ENCODE peak calls at places on chromosome 5, in four cellular contexts. Z, O, D and F are unnamed samples.

GRCh38 chr5:139794067-139794846 is 1.4 kb upstream of the PSD2 start:
- DNase-seq in Z (no peak), D (no peak), O (no peak), F (no peak)

GRCh38 chr5:153525536-153525935 is 35.1 kb downstream of the GRIA1 start:
- DNase-seq in D (no peak), Z (no peak), O (no peak), F (no peak)

GRCh38 chr5:1421521-1422341 is 23.5 kb downstream of the SLC6A3 start:
- DNase-seq in Z (no peak), O (no peak), D (no peak), F (no peak)

GRCh38 chr5:6603643-6604042 is 29.2 kb downstream of the NSUN2 start:
- DNase-seq in Z (no peak), D (no peak), O (peak; percentile 33), F (no peak)

GRCh38 chr5:1321576-1321975 is 23.3 kb downstream of the CLPTM1L start:
- DNase-seq in Z (peak; percentile 25), O (no peak), D (no peak), F (no peak)

GRCh38 chr5:134141346-134142050 is 27.0 kb downstream of the TCF7 start:
- DNase-seq in Z (no peak), D (no peak), O (no peak), F (no peak)

GRCh38 chr5:111762895-111763294 is 5.9 kb upstream of the NREP start:
- DNase-seq in Z (no peak), D (no peak), O (peak; percentile 83), F (no peak)

GRCh38 chr5:71681282-71681681 is 37.8 kb upstream of the CARTPT start:
- DNase-seq in D (no peak), O (no peak), Z (no peak), F (no peak)

GRCh38 chr5:115179068-115179958 is 9.6 kb upstream of the TRIM36 start:
- DNase-seq in D (no peak), Z (no peak), O (peak; percentile 6), F (no peak)

GRCh38 chr5:96083361-96083881 is 121.8 kb upstream of the ELL2 start:
- DNase-seq in Z (no peak), O (no peak), D (no peak), F (no peak)

GRCh38 chr5:133109655-133110483 is 58.1 kb downstream of the HSPA4 start:
- DNase-seq in Z (no peak), D (no peak), O (no peak), F (no peak)

GRCh38 chr5:134938020-134938419 is 29.7 kb upstream of the CATSPER3 start:
- DNase-seq in D (no peak), O (no peak), Z (no peak), F (no peak)

GRCh38 chr5:61055434-61056006 is 106.7 kb downstream of the SMIM15 start:
- DNase-seq in Z (no peak), O (peak; percentile 82), D (no peak), F (no peak)

GRCh38 chr5:98402130-98402529 is 371.3 kb upstream of the RGMB start:
- DNase-seq in Z (no peak), D (no peak), O (no peak), F (no peak)